ENCODE peak calls at places on chromosomes 7 and 10, in eight cellular contexts. I is mesendoderm, M is Karpas-422, F is ovary, A is H9, P is prostate gland, S is upper lobe of right lung, N is adrenal gland. R is an unnamed sample. For H3K4me1, the result is how much of the 10 kb centered on the place peaks cover.

GRCh38 chr7:66176914-66177313 is 28.2 kb upstream of the TPST1 start:
- DNase-seq in I (no peak), M (no peak), F (no peak), A (no peak), P (no peak), S (no peak), N (peak), R (no peak)

GRCh38 chr7:1829111-1829510 is 159.0 kb downstream of the ELFN1 start:
- DNase-seq in I (no peak), M (no peak), F (no peak), A (no peak), P (no peak), S (peak), N (no peak), R (no peak)

GRCh38 chr10:100875484-100876166 is 37.1 kb upstream of the SLF2 start:
- DNase-seq in I (no peak), M (no peak), F (no peak), A (no peak), P (no peak), S (no peak), N (no peak), R (no peak)

GRCh38 chr7:152602962-152603361 is 73.0 kb downstream of the XRCC2 start:
- DNase-seq in I (no peak), M (no peak), F (no peak), A (no peak), P (no peak), S (no peak), N (no peak), R (no peak)

GRCh38 chr7:79610301-79610700 is 156.8 kb upstream of the MAGI2 start:
- DNase-seq in I (no peak), M (no peak), F (no peak), A (no peak), P (no peak), S (no peak), N (no peak), R (no peak)

GRCh38 chr7:158945514-158945913 is 89.2 kb downstream of the DYNC2I1 start:
- DNase-seq in I (no peak), M (no peak), F (no peak), A (no peak), P (no peak), S (no peak), N (no peak), R (no peak)

GRCh38 chr10:35768011-35768410 is 125.9 kb upstream of the FZD8 start:
- DNase-seq in I (no peak), M (no peak), F (no peak), A (no peak), P (no peak), S (no peak), N (no peak), R (no peak)

GRCh38 chr7:5695709-5696345 is 85.6 kb downstream of the RNF216 start:
- DNase-seq in I (no peak), M (no peak), F (peak), A (no peak), P (no peak), S (no peak), N (no peak), R (no peak)

GRCh38 chr10:112240441-112240840 is 42.8 kb upstream of the TECTB start:
- DNase-seq in I (no peak), M (no peak), F (no peak), A (no peak), P (no peak), S (no peak), N (no peak), R (no peak)

GRCh38 chr7:124387056-124387455 is 354.2 kb upstream of the TMEM229A start:
- DNase-seq in I (no peak), M (no peak), F (no peak), A (no peak), P (no peak), S (no peak), N (no peak), R (no peak)

GRCh38 chr7:30201161-30201666 is 66.4 kb downstream of the MTURN start:
- DNase-seq in I (no peak), M (peak), F (no peak), A (no peak), P (no peak), S (no peak), N (no peak), R (no peak)

GRCh38 chr10:123103944-123104343 is 31.8 kb upstream of the HMX3 start:
- DNase-seq in I (no peak), M (no peak), F (no peak), A (peak), P (no peak), S (no peak), N (no peak), R (no peak)

GRCh38 chr10:123109466-123109865 is 26.3 kb upstream of the HMX3 start:
- DNase-seq in I (no peak), M (no peak), F (no peak), A (no peak), P (no peak), S (no peak), N (no peak), R (no peak)
- H3K4me1 ChIP-seq in I (under half), M (under half), F (under half), A (under half), P (under half), S (under half), N (under half), R (under half)

DNA sequence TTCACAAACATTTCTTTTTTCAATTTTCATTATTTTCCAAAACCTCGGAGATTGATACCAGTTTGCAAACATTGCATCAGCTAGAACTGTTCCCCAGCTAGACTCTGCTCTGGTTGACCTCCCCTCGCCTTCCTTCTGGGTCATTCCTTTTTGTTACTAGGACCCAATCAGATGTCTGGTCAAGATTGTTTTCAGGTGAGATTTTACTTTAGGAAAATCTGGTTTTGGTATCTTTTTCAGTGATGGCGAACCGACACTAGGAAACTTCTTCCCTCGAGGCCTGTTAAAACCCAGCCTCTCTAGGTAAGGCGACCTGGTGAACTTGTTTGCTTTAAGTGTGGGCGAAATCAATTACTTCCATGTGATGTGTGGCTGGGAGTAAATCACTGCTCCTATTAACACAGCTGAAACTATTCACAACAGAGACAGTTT is 8.4 kb downstream of the PROSER2 start:
- DNase-seq in I (peak), M (no peak), F (no peak), A (no peak), P (peak), S (no peak), N (no peak), R (no peak)
- H3K4me1 ChIP-seq in I (under half), M (under half), F (under half), A (under half), P (under half), S (under half), N (under half), R (under half)

GRCh38 chr10:74011762-74012161 is 13.8 kb downstream of the VCL start:
- DNase-seq in I (no peak), M (peak), F (no peak), A (no peak), P (no peak), S (no peak), N (peak), R (no peak)
- H3K4me1 ChIP-seq in I (under half), M (half or more), F (under half), A (under half), P (under half), S (under half), N (under half), R (half or more)

GRCh38 chr10:46077616-46078268 is 31.7 kb upstream of the MSMB start:
- DNase-seq in I (no peak), M (no peak), F (no peak), A (no peak), P (no peak), S (no peak), N (no peak), R (no peak)
- H3K4me1 ChIP-seq in I (under half), M (under half), F (under half), A (under half), P (under half), S (under half), N (under half), R (under half)

DNA sequence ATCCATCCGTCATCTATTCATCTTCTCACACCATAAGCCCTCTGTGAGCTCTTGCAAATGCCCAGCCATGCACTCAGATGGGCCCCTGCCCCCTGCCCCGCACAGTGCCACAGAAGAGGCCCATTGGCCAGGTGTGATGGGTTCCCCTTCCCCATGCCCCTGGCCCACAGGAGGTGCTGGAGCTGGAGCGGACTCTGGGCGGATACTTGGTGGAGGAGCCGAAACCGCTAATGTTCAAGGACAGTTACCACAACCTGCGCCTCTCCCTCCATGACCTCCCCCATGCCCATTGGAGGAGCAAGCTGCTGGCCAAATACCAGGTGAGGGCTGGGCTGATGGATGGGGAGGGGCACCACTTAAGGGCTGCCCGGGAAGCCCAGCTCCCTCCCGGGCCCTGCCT is 23.4 kb upstream of the SLC29A3 start:
- DNase-seq in I (no peak), M (no peak), F (no peak), A (no peak), P (no peak), S (no peak), N (no peak), R (no peak)
- H3K4me1 ChIP-seq in I (under half), M (under half), F (under half), A (under half), P (under half), S (under half), N (under half), R (under half)

GRCh38 chr7:43033369-43033768 is 79.1 kb upstream of the HECW1 start:
- DNase-seq in I (no peak), M (no peak), F (no peak), A (no peak), P (no peak), S (no peak), N (no peak), R (no peak)

GRCh38 chr7:43028106-43028505 is 84.3 kb upstream of the HECW1 start:
- DNase-seq in I (peak), M (no peak), F (no peak), A (no peak), P (no peak), S (no peak), N (no peak), R (no peak)
- H3K4me1 ChIP-seq in I (under half), M (under half), F (under half), A (under half), P (under half), S (under half), N (under half), R (under half)

DNA sequence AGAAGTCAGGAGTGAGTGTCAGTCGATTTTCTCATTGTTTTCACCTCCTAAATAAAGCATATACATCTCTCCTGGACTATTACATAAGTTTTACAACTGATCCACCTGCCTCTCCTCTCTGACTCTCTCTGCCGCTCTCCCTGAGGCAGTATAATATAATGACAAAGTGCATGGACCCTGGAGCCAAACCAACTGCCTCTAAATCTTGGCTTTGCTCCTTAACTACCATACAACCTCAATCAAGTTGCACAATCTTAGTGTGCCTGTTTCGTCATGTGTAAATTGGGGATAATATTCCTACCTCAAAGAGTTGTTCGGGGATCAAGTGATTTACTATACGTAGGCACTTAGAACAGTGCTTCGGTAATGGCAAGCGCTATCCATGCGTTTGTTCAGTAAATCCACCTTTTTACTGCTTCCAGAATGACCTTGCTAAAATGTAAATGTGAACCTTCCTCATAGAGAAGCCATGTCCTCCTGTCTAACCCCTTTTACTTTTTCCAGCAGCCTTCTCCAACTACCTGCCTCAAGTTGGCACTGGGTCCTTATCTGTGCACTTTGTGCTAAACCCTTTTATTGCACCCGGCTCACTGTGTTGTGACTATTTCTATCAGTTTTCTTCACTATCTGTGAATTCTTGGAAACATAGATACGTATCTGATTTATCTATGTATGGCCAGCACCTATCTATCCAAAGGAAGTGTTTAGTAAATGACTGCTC is 30.6 kb upstream of the DLD start:
- DNase-seq in I (no peak), M (no peak), F (no peak), A (no peak), P (peak), S (no peak), N (no peak), R (no peak)
- H3K4me1 ChIP-seq in I (under half), M (under half), F (under half), A (under half), P (under half), S (under half), N (under half), R (under half)